ENCODE peak calls at places on chromosomes 1 and 21, in four cellular contexts. C, F, P and S are unnamed samples.

GRCh38 chr1:174072546-174072945 is 50.4 kb upstream of the RC3H1 start:
- DNase-seq in C (no peak), F (no peak), P (no peak), S (no peak)

GRCh38 chr1:17844146-17844826 is 89.2 kb downstream of the ACTL8 start:
- DNase-seq in C (no peak), F (no peak), P (no peak), S (no peak)

GRCh38 chr1:240804475-240804874 is 192.5 kb upstream of the GREM2 start:
- DNase-seq in C (peak; percentile 48), F (no peak), P (no peak), S (no peak)

GRCh38 chr21:26795866-26796329 is 49.3 kb downstream of the ADAMTS1 start:
- DNase-seq in C (peak; percentile 100), F (no peak), P (peak; percentile 73), S (no peak)

GRCh38 chr21:46326110-46326703 is 2.3 kb downstream of the PCNT start:
- DNase-seq in C (no peak), F (no peak), P (no peak), S (no peak)

GRCh38 chr1:61839702-61840101 is 97.4 kb downstream of the PATJ start:
- DNase-seq in C (peak; percentile 80), F (no peak), P (no peak), S (no peak)

GRCh38 chr1:6545276-6545934 is 8.9 kb downstream of the NOL9 start:
- DNase-seq in C (peak; percentile 12), F (no peak), P (no peak), S (no peak)

GRCh38 chr1:25680701-25681100 is 64.1 kb downstream of the MAN1C1 start:
- DNase-seq in C (no peak), F (no peak), P (no peak), S (no peak)

DNA sequence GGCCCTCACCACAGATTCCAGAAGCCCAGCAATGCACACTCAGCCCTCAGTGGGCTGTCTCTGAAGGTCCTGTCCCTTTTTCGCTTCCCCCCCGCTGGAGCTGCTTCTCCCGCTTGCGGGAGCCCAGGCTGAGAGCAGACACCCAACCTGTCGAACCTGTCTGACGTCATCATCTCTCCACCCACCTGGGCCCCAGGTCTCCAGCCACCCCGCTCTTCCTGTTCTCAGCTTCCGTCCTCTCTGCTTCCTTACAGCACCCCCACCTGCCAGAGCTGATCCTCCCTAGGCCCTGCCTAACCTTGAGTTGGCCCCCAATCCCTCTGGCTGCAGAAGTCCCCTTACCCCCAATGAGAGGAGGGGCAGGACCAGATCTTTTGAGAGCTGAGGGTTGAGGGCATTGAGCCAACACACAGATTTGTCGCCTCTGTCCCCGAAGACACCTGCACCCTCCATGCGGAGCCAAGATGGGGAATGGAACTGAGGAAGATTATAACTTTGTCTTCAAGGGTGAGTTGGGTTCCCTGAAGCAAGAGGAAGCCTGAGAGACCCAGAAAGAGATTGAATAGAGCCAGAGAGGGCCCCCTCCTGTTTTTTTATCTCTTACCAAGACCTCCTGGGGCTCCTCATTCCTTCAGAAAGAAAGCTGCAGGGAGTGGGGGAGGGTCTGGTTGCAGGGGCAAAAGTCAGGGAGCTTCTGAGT is at the start of gene RAB25:
- DNase-seq in C (no peak), F (no peak), P (no peak), S (no peak)
- H3K4me3 ChIP-seq in C (no peak within 1 kb of the TSS), F (peak within 1 kb of the TSS; percentile 53), P (no peak within 1 kb of the TSS), S (no peak within 1 kb of the TSS)

GRCh38 chr1:53196485-53197271 is at the start of gene CPT2:
- DNase-seq in C (peak; percentile 90), F (peak; percentile 92), P (peak; percentile 98), S (peak; percentile 96)
- TF ChIP-seq POLR2A in C (peak; percentile 91), F (peak; percentile 90), P (peak; percentile 91), S (peak; percentile 98)

GRCh38 chr1:24392604-24392946 is 21.0 kb downstream of the STPG1 start:
- DNase-seq in C (no peak), F (no peak), P (no peak), S (no peak)
- H3K4me3 ChIP-seq in C (no peak overlapping the region), F (no peak overlapping the region), P (no peak overlapping the region), S (no peak overlapping the region)

GRCh38 chr1:185926562-185926961 is 192.4 kb downstream of the HMCN1 start:
- DNase-seq in C (no peak), F (no peak), P (no peak), S (no peak)
- TF ChIP-seq POLR2A in C (no peak), F (no peak), P (no peak), S (no peak)

GRCh38 chr21:45262616-45263015 is 25.1 kb downstream of the POFUT2 start:
- DNase-seq in C (no peak), F (peak; percentile 19), P (no peak), S (peak; percentile 83)
- H3K4me3 ChIP-seq in C (no peak overlapping the region), F (no peak overlapping the region), P (no peak overlapping the region), S (no peak overlapping the region)

DNA sequence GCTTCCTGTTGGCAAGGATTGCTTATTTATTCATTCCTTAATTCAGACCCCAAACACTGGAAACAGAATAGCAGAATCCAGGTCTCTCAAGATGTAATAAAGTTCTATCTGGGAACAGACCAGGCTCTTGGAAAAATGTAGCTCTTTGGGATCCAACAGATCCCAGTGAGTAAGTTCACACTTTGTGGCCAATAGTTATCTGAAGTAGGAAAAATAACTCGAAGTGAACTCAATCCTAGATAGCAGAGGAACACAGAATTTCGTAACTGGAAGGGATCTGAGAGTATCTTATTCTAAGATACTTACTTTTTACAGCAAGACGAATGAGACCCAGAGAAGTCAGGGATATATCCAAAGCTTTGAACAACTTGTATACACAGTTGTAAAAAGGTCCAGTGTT is 150.7 kb upstream of the CD34 start:
- DNase-seq in C (no peak), F (no peak), P (no peak), S (no peak)
- TF ChIP-seq POLR2A in C (no peak), F (no peak), P (no peak), S (no peak)

GRCh38 chr1:44786138-44786840 is 1.7 kb downstream of the BEST4 start:
- DNase-seq in C (peak; percentile 59), F (peak; percentile 73), P (peak; percentile 64), S (no peak)
- H3K4me3 ChIP-seq in C (peak overlapping the region; percentile 36), F (peak overlapping the region; percentile 58), P (peak overlapping the region; percentile 6), S (peak overlapping the region; percentile 45)

DNA sequence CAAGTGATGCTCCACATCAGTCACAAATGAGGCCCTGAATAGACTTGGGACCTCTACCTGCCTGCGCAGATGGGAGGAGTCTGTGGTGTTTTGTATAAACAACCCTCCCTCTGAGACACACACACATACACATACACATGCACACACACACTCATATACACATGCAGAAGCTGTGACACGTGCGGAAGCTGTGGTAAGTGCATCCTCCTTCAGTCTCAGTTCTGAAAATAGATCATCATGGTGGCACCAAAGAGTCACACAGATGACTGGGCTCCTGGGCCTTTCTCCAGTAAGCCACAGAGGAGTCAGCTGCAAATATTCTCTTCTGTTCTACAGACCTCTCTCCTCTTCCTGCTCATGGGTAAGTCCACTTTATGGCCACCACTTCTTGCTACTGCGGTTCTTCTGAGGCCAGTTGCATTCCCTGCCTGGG is at the start of gene LY9:
- DNase-seq in C (no peak), F (peak; percentile 95), P (no peak), S (no peak)
- TF ChIP-seq POLR2A in C (no peak), F (peak; percentile 19), P (no peak), S (peak; percentile 19)